ENCODE peak calls at places on chromosomes 2 and 18, in seven cellular contexts. U is frontal cortex; Z is T-helper 9 cell; C is body of pancreas; N is stimulated activated CD4-positive, alpha-beta T cell treated with anti-CD3 and anti-CD28 coated beads, Interleukin-2, amount 100 ng/mL, for 24 hours; A is A549; W is NCI-H446. Y is an unnamed sample.

GRCh38 chr2:241673797-241674725 is 12.6 kb downstream of the DTYMK start:
- DNase-seq in Z (no peak), C (no peak), W (peak), N (no peak), U (no peak), A (peak), Y (no peak)

GRCh38 chr2:238139141-238139840 is 823 bp downstream of the KLHL30 start:
- DNase-seq in Z (peak), N (peak), W (no peak), A (no peak), U (no peak), C (no peak), Y (peak)

GRCh38 chr18:73060666-73061270 is 193.0 kb upstream of the NETO1 start:
- DNase-seq in Z (no peak), N (no peak), W (peak), A (no peak), U (no peak), C (no peak), Y (no peak)

GRCh38 chr2:226440119-226440917 is 359.3 kb downstream of the IRS1 start:
- DNase-seq in A (no peak), N (no peak), Z (no peak), C (no peak), U (no peak), W (peak), Y (no peak)

GRCh38 chr2:150296795-150297546 is 190.5 kb downstream of the RND3 start:
- DNase-seq in Z (no peak), N (no peak), A (peak), U (no peak), C (no peak), W (peak), Y (no peak)

GRCh38 chr2:25009954-25010353 is 31.9 kb upstream of the EFR3B start:
- DNase-seq in U (no peak), Z (no peak), N (no peak), C (no peak), A (peak), W (no peak), Y (no peak)

GRCh38 chr2:28137221-28137620 is 246.7 kb downstream of the BABAM2 start:
- DNase-seq in Z (no peak), N (no peak), A (peak), C (peak), U (no peak), W (peak), Y (no peak)

GRCh38 chr2:71804251-71804650 is 343.4 kb downstream of the CYP26B1 start:
- DNase-seq in C (no peak), Z (no peak), U (no peak), A (no peak), N (no peak), W (no peak), Y (no peak)

GRCh38 chr18:55382277-55382805 is 205.7 kb downstream of the TCF4 start:
- DNase-seq in W (no peak), C (no peak), Z (no peak), A (no peak), U (no peak), N (no peak), Y (no peak)

GRCh38 chr2:241926541-241927311 is 57.2 kb downstream of the RTP5 start:
- DNase-seq in Z (no peak), A (no peak), U (no peak), N (no peak), C (peak), W (no peak), Y (no peak)

GRCh38 chr18:60090170-60090569 is 190.4 kb downstream of the PMAIP1 start:
- DNase-seq in W (no peak), U (no peak), A (no peak), C (no peak), Z (no peak), N (no peak), Y (no peak)

GRCh38 chr2:73337828-73338227 is 44.5 kb upstream of the EGR4 start:
- DNase-seq in N (no peak), W (no peak), A (no peak), U (no peak), Z (no peak), C (no peak), Y (no peak)

GRCh38 chr2:219155054-219155644 is 5.5 kb downstream of the NHEJ1 start:
- DNase-seq in A (peak), W (peak), U (peak), Z (peak), N (no peak), C (peak), Y (no peak)

GRCh38 chr2:127293386-127293757 is 572 bp downstream of the ERCC3 start:
- DNase-seq in U (no peak), C (no peak), N (no peak), W (no peak), A (no peak), Z (peak), Y (peak)

GRCh38 chr2:167132906-167133555 is 244.8 kb downstream of the XIRP2 start:
- DNase-seq in Z (no peak), C (no peak), A (no peak), W (no peak), U (no peak), N (no peak), Y (no peak)

GRCh38 chr2:209425082-209426071 is 1.5 kb downstream of the MAP2 start:
- DNase-seq in N (no peak), W (peak), A (peak), U (peak), Z (no peak), C (peak), Y (no peak)